ENCODE peak calls at places on chromosomes 11 and 22, in four cellular contexts. X, Q, Z and W are unnamed samples.

GRCh38 chr11:64759722-64760719 is at the start of gene PYGM:
- DNase-seq in X (peak), Q (peak), Z (peak), W (peak)

GRCh38 chr11:1542267-1542666 is 29.8 kb downstream of the DUSP8 start:
- DNase-seq in X (no peak), Q (no peak), Z (no peak), W (no peak)

GRCh38 chr11:8267831-8268529 is 4.3 kb upstream of the LMO1 start:
- DNase-seq in X (no peak), Q (no peak), Z (no peak), W (no peak)

GRCh38 chr11:36333897-36334296 is 37.8 kb downstream of the PRR5L start:
- DNase-seq in X (no peak), Q (no peak), Z (no peak), W (peak)

GRCh38 chr11:35099278-35100018 is 39.5 kb upstream of the CD44 start:
- DNase-seq in X (no peak), Q (no peak), Z (no peak), W (no peak)

GRCh38 chr11:94025695-94026394 is 4.7 kb downstream of the HEPHL1 start:
- DNase-seq in X (no peak), Q (no peak), Z (no peak), W (no peak)

GRCh38 chr11:119673389-119674336 is 55.3 kb downstream of the NECTIN1 start:
- DNase-seq in X (no peak), Q (no peak), Z (no peak), W (peak)

GRCh38 chr22:30186048-30186447 is 60.5 kb downstream of the LIF start:
- DNase-seq in X (no peak), Q (no peak), Z (no peak), W (no peak)

GRCh38 chr11:71385091-71385490 is 63.1 kb downstream of the DHCR7 start:
- DNase-seq in X (no peak), Q (no peak), Z (no peak), W (no peak)

GRCh38 chr22:24937114-24937513 is 9.4 kb downstream of the LHFPL7 start:
- DNase-seq in X (no peak), Q (peak), Z (no peak), W (peak)

GRCh38 chr11:61598886-61599868 is 18.3 kb upstream of the SYT7 start:
- DNase-seq in X (no peak), Q (no peak), Z (no peak), W (peak)

GRCh38 chr11:120597250-120597649 is 85.7 kb downstream of the GRIK4 start:
- DNase-seq in X (no peak), Q (no peak), Z (no peak), W (no peak)

GRCh38 chr11:70650075-70650909 is 252.0 kb downstream of the CTTN start:
- DNase-seq in X (peak), Q (peak), Z (no peak), W (peak)

GRCh38 chr22:28909375-28909774 is 26.0 kb downstream of the ZNRF3 start:
- DNase-seq in X (no peak), Q (no peak), Z (no peak), W (no peak)

GRCh38 chr11:86486261-86487030 is 111.8 kb downstream of the CCDC81 start:
- DNase-seq in X (no peak), Q (no peak), Z (peak), W (peak)

GRCh38 chr11:111659201-111659600 is 57.0 kb downstream of the SIK2 start:
- DNase-seq in X (no peak), Q (no peak), Z (no peak), W (no peak)

GRCh38 chr22:27199354-27199753 is 542.0 kb downstream of the MIAT start:
- DNase-seq in X (no peak), Q (no peak), Z (no peak), W (no peak)

GRCh38 chr22:26797910-26798309 is 140.5 kb downstream of the MIAT start:
- DNase-seq in X (no peak), Q (peak), Z (no peak), W (peak)

GRCh38 chr11:12235549-12235944 is 125.2 kb downstream of the MICAL2 start:
- DNase-seq in X (no peak), Q (no peak), Z (no peak), W (peak)

GRCh38 chr22:48506506-48507145 is 1321.0 kb downstream of the BRD1 start:
- DNase-seq in X (no peak), Q (no peak), Z (no peak), W (no peak)

GRCh38 chr22:35648066-35649025 is at the start of gene APOL6:
- DNase-seq in X (peak), Q (no peak), Z (peak), W (peak)

GRCh38 chr11:11382858-11383532 is 29.9 kb upstream of the CSNK2A3 start:
- DNase-seq in X (no peak), Q (no peak), Z (no peak), W (no peak)

GRCh38 chr11:38060930-38061329 is 1462.9 kb upstream of the RAG2 start:
- DNase-seq in X (no peak), Q (no peak), Z (no peak), W (no peak)

GRCh38 chr22:46045459-46046298 is 68.7 kb upstream of the WNT7B start:
- DNase-seq in X (no peak), Q (no peak), Z (peak), W (no peak)

GRCh38 chr11:125317416-125317815 is 152.9 kb downstream of the PKNOX2 start:
- DNase-seq in X (no peak), Q (no peak), Z (no peak), W (no peak)

GRCh38 chr11:34330653-34331052 is 27.2 kb downstream of the ABTB2 start:
- DNase-seq in X (no peak), Q (no peak), Z (no peak), W (no peak)

GRCh38 chr11:7665473-7666291 is 7.6 kb downstream of the CYB5R2 start:
- DNase-seq in X (peak), Q (peak), Z (peak), W (peak)

GRCh38 chr22:50473088-50473487 is 1.7 kb downstream of the SBF1 start:
- DNase-seq in X (no peak), Q (no peak), Z (peak), W (peak)

GRCh38 chr11:127965947-127966668 is 621.2 kb downstream of the ETS1 start:
- DNase-seq in X (no peak), Q (no peak), Z (no peak), W (no peak)

GRCh38 chr11:20013346-20014066 is 146.8 kb downstream of the DBX1 start:
- DNase-seq in X (no peak), Q (no peak), Z (no peak), W (no peak)

GRCh38 chr11:73203322-73203721 is 14.8 kb upstream of the P2RY2 start:
- DNase-seq in X (no peak), Q (no peak), Z (no peak), W (no peak)

GRCh38 chr11:581342-581741 is 5.1 kb downstream of the PHRF1 start:
- DNase-seq in X (no peak), Q (no peak), Z (no peak), W (no peak)

GRCh38 chr11:128619540-128620305 is 32.4 kb upstream of the ETS1 start:
- DNase-seq in X (peak), Q (no peak), Z (no peak), W (no peak)

GRCh38 chr11:33735426-33736147 is 636 bp downstream of the CD59 start:
- DNase-seq in X (no peak), Q (no peak), Z (peak), W (peak)

GRCh38 chr22:17117400-17117799 is 3.8 kb downstream of the TMEM121B start:
- DNase-seq in X (no peak), Q (no peak), Z (peak), W (peak)